ENCODE peak calls at places on chromosomes 4 and X, in ten cellular contexts. One of them, this sample, is unnamed.
A peak's percentile ranks its signal among the peaks of the same experiment; 100 is the strongest.

GRCh38 chr4:82688091-82688815 is 110.3 kb downstream of the SCD5 start:
- DNase-seq in ovary: no peak
- DNase-seq in body of pancreas: no peak
- DNase-seq in suprapubic skin: no peak
- DNase-seq in PC-9: no peak
- DNase-seq in uterus: no peak
- DNase-seq in endodermal cell: no peak
- DNase-seq in tibial artery: no peak
- DNase-seq in A673: no peak
- DNase-seq in cardiac muscle cell: no peak
- DNase-seq in this sample: no peak

GRCh38 chr4:37594095-37594494 is 92.1 kb downstream of the RELL1 start:
- DNase-seq in cardiac muscle cell: no peak
- DNase-seq in A673: no peak
- DNase-seq in PC-9: no peak
- DNase-seq in uterus: no peak
- DNase-seq in tibial artery: no peak
- DNase-seq in body of pancreas: no peak
- DNase-seq in suprapubic skin: no peak
- DNase-seq in endodermal cell: no peak
- DNase-seq in ovary: no peak
- DNase-seq in this sample: no peak

GRCh38 chr4:8910822-8911310 is 39.2 kb upstream of the HMX1 start:
- DNase-seq in uterus: peak; percentile 7
- DNase-seq in suprapubic skin: peak; percentile 72
- DNase-seq in tibial artery: no peak
- DNase-seq in body of pancreas: no peak
- DNase-seq in PC-9: no peak
- DNase-seq in cardiac muscle cell: no peak
- DNase-seq in A673: no peak
- DNase-seq in endodermal cell: peak; percentile 41
- DNase-seq in ovary: peak; percentile 21
- DNase-seq in this sample: no peak

GRCh38 chr4:15027921-15028435 is 25.7 kb downstream of the CPEB2 start:
- DNase-seq in suprapubic skin: no peak
- DNase-seq in uterus: no peak
- DNase-seq in PC-9: no peak
- DNase-seq in cardiac muscle cell: peak; percentile 15
- DNase-seq in A673: no peak
- DNase-seq in body of pancreas: no peak
- DNase-seq in tibial artery: no peak
- DNase-seq in ovary: no peak
- DNase-seq in endodermal cell: no peak
- DNase-seq in this sample: no peak

GRCh38 chr4:112951362-112951962 is 98.0 kb upstream of the ANK2 start:
- DNase-seq in suprapubic skin: no peak
- DNase-seq in A673: peak; percentile 60
- DNase-seq in endodermal cell: no peak
- DNase-seq in body of pancreas: no peak
- DNase-seq in ovary: no peak
- DNase-seq in cardiac muscle cell: peak; percentile 32
- DNase-seq in uterus: no peak
- DNase-seq in tibial artery: no peak
- DNase-seq in PC-9: no peak
- DNase-seq in this sample: no peak

GRCh38 chrX:71615056-71615455 is 3.3 kb downstream of the CXCR3 start:
- DNase-seq in cardiac muscle cell: no peak
- DNase-seq in tibial artery: no peak
- DNase-seq in A673: no peak
- DNase-seq in PC-9: no peak
- DNase-seq in ovary: no peak
- DNase-seq in endodermal cell: no peak
- DNase-seq in uterus: no peak
- DNase-seq in body of pancreas: no peak
- DNase-seq in suprapubic skin: no peak
- DNase-seq in this sample: no peak

GRCh38 chr4:160364217-160364616 is 1261.3 kb downstream of the RAPGEF2 start:
- DNase-seq in endodermal cell: no peak
- DNase-seq in ovary: no peak
- DNase-seq in uterus: no peak
- DNase-seq in A673: no peak
- DNase-seq in PC-9: no peak
- DNase-seq in suprapubic skin: no peak
- DNase-seq in cardiac muscle cell: no peak
- DNase-seq in tibial artery: no peak
- DNase-seq in body of pancreas: no peak
- DNase-seq in this sample: no peak

GRCh38 chr4:113012776-113013175 is 36.7 kb upstream of the ANK2 start:
- DNase-seq in tibial artery: no peak
- DNase-seq in suprapubic skin: no peak
- DNase-seq in endodermal cell: no peak
- DNase-seq in body of pancreas: no peak
- DNase-seq in uterus: no peak
- DNase-seq in cardiac muscle cell: no peak
- DNase-seq in A673: no peak
- DNase-seq in PC-9: no peak
- DNase-seq in ovary: no peak
- DNase-seq in this sample: no peak

GRCh38 chrX:153336128-153336894 is 2.4 kb downstream of the ZNF275 start:
- DNase-seq in uterus: no peak
- DNase-seq in suprapubic skin: no peak
- DNase-seq in PC-9: no peak
- DNase-seq in body of pancreas: no peak
- DNase-seq in cardiac muscle cell: no peak
- DNase-seq in tibial artery: no peak
- DNase-seq in A673: no peak
- DNase-seq in ovary: no peak
- DNase-seq in endodermal cell: no peak
- DNase-seq in this sample: no peak

GRCh38 chrX:97597954-97598353 is 714.2 kb downstream of the RPA4 start:
- DNase-seq in body of pancreas: no peak
- DNase-seq in A673: peak; percentile 62
- DNase-seq in uterus: no peak
- DNase-seq in cardiac muscle cell: no peak
- DNase-seq in tibial artery: no peak
- DNase-seq in suprapubic skin: no peak
- DNase-seq in PC-9: no peak
- DNase-seq in ovary: no peak
- DNase-seq in endodermal cell: peak; percentile 73
- DNase-seq in this sample: no peak

GRCh38 chr4:304987-305680 is at the start of gene ZNF732:
- DNase-seq in A673: no peak
- DNase-seq in tibial artery: peak; percentile 26
- DNase-seq in PC-9: peak; percentile 60
- DNase-seq in endodermal cell: no peak
- DNase-seq in uterus: peak; percentile 23
- DNase-seq in ovary: peak; percentile 39
- DNase-seq in cardiac muscle cell: peak; percentile 87
- DNase-seq in suprapubic skin: peak; percentile 81
- DNase-seq in body of pancreas: peak; percentile 70
- DNase-seq in this sample: no peak

GRCh38 chr4:78659264-78659663 is 107.7 kb downstream of the ANXA3 start:
- DNase-seq in uterus: no peak
- DNase-seq in tibial artery: no peak
- DNase-seq in A673: no peak
- DNase-seq in suprapubic skin: no peak
- DNase-seq in cardiac muscle cell: peak; percentile 79
- DNase-seq in PC-9: no peak
- DNase-seq in ovary: no peak
- DNase-seq in body of pancreas: no peak
- DNase-seq in endodermal cell: no peak
- DNase-seq in this sample: no peak

GRCh38 chr4:78653655-78654054 is 102.1 kb downstream of the ANXA3 start:
- DNase-seq in uterus: no peak
- DNase-seq in tibial artery: no peak
- DNase-seq in cardiac muscle cell: no peak
- DNase-seq in suprapubic skin: no peak
- DNase-seq in PC-9: no peak
- DNase-seq in body of pancreas: no peak
- DNase-seq in endodermal cell: no peak
- DNase-seq in ovary: no peak
- DNase-seq in A673: no peak
- DNase-seq in this sample: no peak

GRCh38 chr4:78654809-78655208 is 103.2 kb downstream of the ANXA3 start:
- DNase-seq in endodermal cell: no peak
- DNase-seq in ovary: no peak
- DNase-seq in PC-9: no peak
- DNase-seq in suprapubic skin: no peak
- DNase-seq in body of pancreas: no peak
- DNase-seq in cardiac muscle cell: peak; percentile 79
- DNase-seq in uterus: no peak
- DNase-seq in tibial artery: no peak
- DNase-seq in A673: no peak
- DNase-seq in this sample: no peak

GRCh38 chr4:78659665-78660064 is 108.1 kb downstream of the ANXA3 start:
- DNase-seq in ovary: no peak
- DNase-seq in body of pancreas: no peak
- DNase-seq in PC-9: no peak
- DNase-seq in A673: no peak
- DNase-seq in uterus: no peak
- DNase-seq in endodermal cell: no peak
- DNase-seq in cardiac muscle cell: no peak
- DNase-seq in tibial artery: no peak
- DNase-seq in suprapubic skin: no peak
- DNase-seq in this sample: no peak

DNA sequence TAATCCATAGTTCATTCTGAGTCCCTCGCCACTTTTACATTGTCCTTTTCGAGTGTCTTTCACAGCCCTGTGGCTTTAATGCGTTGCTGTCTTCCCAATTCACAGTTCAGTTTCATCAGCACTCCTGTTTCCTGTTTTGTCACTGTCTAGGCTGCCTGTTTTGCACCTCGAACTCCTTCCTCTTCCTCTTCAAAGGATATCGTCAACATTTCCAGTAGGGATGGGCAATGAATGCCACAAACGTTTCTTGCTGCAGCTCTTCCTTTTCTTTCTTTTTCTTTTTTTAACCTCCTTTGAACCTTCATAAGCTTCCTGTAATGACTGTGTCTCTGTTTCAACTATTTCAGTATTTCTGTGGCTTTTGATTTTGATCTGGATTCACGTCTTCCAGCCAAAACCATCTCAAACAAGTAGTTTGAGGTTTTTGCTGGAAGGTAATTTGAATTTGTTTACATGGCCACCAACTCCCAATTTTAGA is 105.4 kb downstream of the ANXA3 start:
- DNase-seq in PC-9: no peak
- DNase-seq in uterus: no peak
- DNase-seq in ovary: no peak
- DNase-seq in tibial artery: no peak
- DNase-seq in cardiac muscle cell: no peak
- DNase-seq in A673: no peak
- DNase-seq in body of pancreas: peak; percentile 47
- DNase-seq in suprapubic skin: no peak
- DNase-seq in endodermal cell: no peak
- DNase-seq in this sample: no peak
- H3K27ac ChIP-seq in PC-9: no peak overlapping the region
- H3K27ac ChIP-seq in uterus: peak overlapping the region; percentile 12
- H3K27ac ChIP-seq in ovary: no peak overlapping the region
- H3K27ac ChIP-seq in tibial artery: no peak overlapping the region
- H3K27ac ChIP-seq in cardiac muscle cell: no peak overlapping the region
- H3K27ac ChIP-seq in A673: no peak overlapping the region
- H3K27ac ChIP-seq in body of pancreas: no peak overlapping the region
- H3K27ac ChIP-seq in suprapubic skin: no peak overlapping the region
- H3K27ac ChIP-seq in endodermal cell: no peak overlapping the region
- H3K27ac ChIP-seq in this sample: no peak overlapping the region

GRCh38 chr4:87035881-87036509 is 101.2 kb downstream of the AFF1 start:
- DNase-seq in ovary: no peak
- DNase-seq in uterus: no peak
- DNase-seq in suprapubic skin: no peak
- DNase-seq in body of pancreas: no peak
- DNase-seq in cardiac muscle cell: no peak
- DNase-seq in A673: no peak
- DNase-seq in endodermal cell: no peak
- DNase-seq in PC-9: no peak
- DNase-seq in tibial artery: no peak
- DNase-seq in this sample: no peak

GRCh38 chr4:87032884-87033533 is 98.2 kb downstream of the AFF1 start:
- DNase-seq in ovary: no peak
- DNase-seq in cardiac muscle cell: peak; percentile 94
- DNase-seq in PC-9: no peak
- DNase-seq in A673: peak; percentile 38
- DNase-seq in body of pancreas: no peak
- DNase-seq in tibial artery: no peak
- DNase-seq in endodermal cell: no peak
- DNase-seq in suprapubic skin: no peak
- DNase-seq in uterus: no peak
- DNase-seq in this sample: no peak

GRCh38 chr4:87031946-87032345 is 97.1 kb downstream of the AFF1 start:
- DNase-seq in body of pancreas: no peak
- DNase-seq in cardiac muscle cell: peak; percentile 42
- DNase-seq in PC-9: no peak
- DNase-seq in suprapubic skin: no peak
- DNase-seq in tibial artery: no peak
- DNase-seq in uterus: no peak
- DNase-seq in A673: no peak
- DNase-seq in endodermal cell: no peak
- DNase-seq in ovary: no peak
- DNase-seq in this sample: no peak

GRCh38 chr4:87034527-87034926 is 99.7 kb downstream of the AFF1 start:
- DNase-seq in ovary: no peak
- DNase-seq in A673: no peak
- DNase-seq in suprapubic skin: no peak
- DNase-seq in uterus: no peak
- DNase-seq in PC-9: no peak
- DNase-seq in endodermal cell: no peak
- DNase-seq in tibial artery: no peak
- DNase-seq in cardiac muscle cell: no peak
- DNase-seq in body of pancreas: no peak
- DNase-seq in this sample: no peak

GRCh38 chr4:87033902-87034301 is 99.1 kb downstream of the AFF1 start:
- DNase-seq in uterus: no peak
- DNase-seq in A673: no peak
- DNase-seq in endodermal cell: peak; percentile 81
- DNase-seq in tibial artery: no peak
- DNase-seq in PC-9: no peak
- DNase-seq in ovary: no peak
- DNase-seq in cardiac muscle cell: no peak
- DNase-seq in suprapubic skin: no peak
- DNase-seq in body of pancreas: no peak
- DNase-seq in this sample: no peak
- TF ChIP-seq CTCF in uterus: no peak
- TF ChIP-seq CTCF in A673: no peak
- TF ChIP-seq CTCF in endodermal cell: peak; percentile 63
- TF ChIP-seq CTCF in tibial artery: no peak
- TF ChIP-seq CTCF in PC-9: no peak
- TF ChIP-seq CTCF in ovary: no peak
- TF ChIP-seq CTCF in cardiac muscle cell: no peak
- TF ChIP-seq CTCF in suprapubic skin: no peak
- TF ChIP-seq CTCF in body of pancreas: no peak
- TF ChIP-seq CTCF in this sample: no peak

GRCh38 chr4:38921151-38921550 is 53.5 kb downstream of the FAM114A1 start:
- DNase-seq in PC-9: no peak
- DNase-seq in body of pancreas: no peak
- DNase-seq in ovary: no peak
- DNase-seq in suprapubic skin: no peak
- DNase-seq in uterus: no peak
- DNase-seq in cardiac muscle cell: no peak
- DNase-seq in A673: no peak
- DNase-seq in tibial artery: no peak
- DNase-seq in endodermal cell: no peak
- DNase-seq in this sample: no peak
- H3K36me3 ChIP-seq in PC-9: peaks cover 3% of the 10 kb centered on the region
- H3K36me3 ChIP-seq in body of pancreas: peaks cover 11% of the 10 kb centered on the region
- H3K36me3 ChIP-seq in ovary: no peaks in the 10 kb centered on the region
- H3K36me3 ChIP-seq in suprapubic skin: peaks cover 69% of the 10 kb centered on the region
- H3K36me3 ChIP-seq in uterus: no peaks in the 10 kb centered on the region
- H3K36me3 ChIP-seq in cardiac muscle cell: peaks cover 4% of the 10 kb centered on the region
- H3K36me3 ChIP-seq in A673: no peaks in the 10 kb centered on the region
- H3K36me3 ChIP-seq in tibial artery: peaks cover 67% of the 10 kb centered on the region
- H3K36me3 ChIP-seq in endodermal cell: peaks cover 6% of the 10 kb centered on the region
- H3K36me3 ChIP-seq in this sample: peaks cover 11% of the 10 kb centered on the region

GRCh38 chr4:122826596-122827257 is at the start of gene FGF2:
- DNase-seq in body of pancreas: peak; percentile 10
- DNase-seq in endodermal cell: peak; percentile 84
- DNase-seq in suprapubic skin: peak; percentile 85
- DNase-seq in A673: peak; percentile 64
- DNase-seq in uterus: peak; percentile 81
- DNase-seq in cardiac muscle cell: peak; percentile 76
- DNase-seq in ovary: peak; percentile 86
- DNase-seq in PC-9: no peak
- DNase-seq in tibial artery: peak; percentile 83
- DNase-seq in this sample: peak; percentile 39
- H3K27ac ChIP-seq in body of pancreas: no peak within 1 kb of the TSS
- H3K27ac ChIP-seq in endodermal cell: peak within 1 kb of the TSS; percentile 47
- H3K27ac ChIP-seq in suprapubic skin: peak within 1 kb of the TSS; percentile 78
- H3K27ac ChIP-seq in A673: peak within 1 kb of the TSS; percentile 61
- H3K27ac ChIP-seq in uterus: peak within 1 kb of the TSS; percentile 98
- H3K27ac ChIP-seq in cardiac muscle cell: no peak within 1 kb of the TSS
- H3K27ac ChIP-seq in ovary: peak within 1 kb of the TSS; percentile 98
- H3K27ac ChIP-seq in PC-9: no peak within 1 kb of the TSS
- H3K27ac ChIP-seq in tibial artery: peak within 1 kb of the TSS; percentile 93
- H3K27ac ChIP-seq in this sample: peak within 1 kb of the TSS; percentile 55